ENCODE peak calls at places on chromosomes 6 and 20, in four cellular contexts. S is pancreas, Y is tibial artery, J is uterus. C is an unnamed sample. For H3K27me3 and H3K4me1, the result is how much of the 10 kb centered on the place peaks cover.

GRCh38 chr6:4870821-4871494 is 94.8 kb downstream of the CDYL start:
- DNase-seq in S (no peak), Y (no peak), J (no peak), C (no peak)

GRCh38 chr6:2036084-2037023 is 209.1 kb downstream of the GMDS start:
- DNase-seq in J (no peak), Y (no peak), S (no peak), C (no peak)

GRCh38 chr6:57432919-57433684 is 115.7 kb downstream of the PRIM2 start:
- DNase-seq in S (no peak), J (no peak), Y (no peak), C (no peak)

GRCh38 chr6:14601490-14601889 is 483.9 kb downstream of the CD83 start:
- DNase-seq in S (peak), Y (no peak), J (no peak), C (peak)

GRCh38 chr20:25207960-25208534 is 12.5 kb downstream of the ENTPD6 start:
- DNase-seq in S (no peak), Y (no peak), J (no peak), C (peak)

GRCh38 chr6:23659125-23659524 is 466.9 kb upstream of the NRSN1 start:
- DNase-seq in Y (no peak), S (no peak), J (no peak), C (no peak)

GRCh38 chr6:131173680-131174079 is 38.4 kb downstream of the AKAP7 start:
- DNase-seq in Y (no peak), S (no peak), J (no peak), C (no peak)

GRCh38 chr6:138795809-138796469 is at the start of gene ECT2L:
- DNase-seq in Y (peak), J (peak), S (peak), C (peak)

GRCh38 chr6:43893073-43893472 is 123.1 kb downstream of the VEGFA start:
- DNase-seq in Y (no peak), S (no peak), J (no peak), C (no peak)

GRCh38 chr20:20161611-20162010 is 109.3 kb downstream of the CFAP61 start:
- DNase-seq in J (no peak), Y (no peak), S (no peak), C (no peak)

GRCh38 chr20:38331814-38332213 is 14.5 kb upstream of the LBP start:
- DNase-seq in J (no peak), Y (no peak), S (no peak), C (no peak)

GRCh38 chr20:45419188-45420091 is 3.5 kb downstream of the PIGT start:
- DNase-seq in Y (peak), S (peak), J (peak), C (peak)

GRCh38 chr6:108944058-108944457 is 95.8 kb downstream of the ARMC2 start:
- DNase-seq in J (no peak), S (no peak), Y (no peak), C (no peak)

GRCh38 chr20:18276821-18277220 is 11.5 kb upstream of the ZNF133 start:
- DNase-seq in Y (peak), S (peak), J (peak), C (peak)

GRCh38 chr6:75748743-75749538 is at the start of gene MYO6:
- DNase-seq in Y (peak), S (peak), J (peak), C (peak)

GRCh38 chr6:170424634-170425126 is 118.1 kb downstream of the FAM120B start:
- DNase-seq in J (no peak), S (no peak), Y (no peak), C (no peak)

GRCh38 chr6:21526974-21527373 is 66.6 kb upstream of the SOX4 start:
- DNase-seq in S (no peak), J (no peak), Y (no peak), C (no peak)

GRCh38 chr6:153595903-153596302 is 443.1 kb upstream of the OPRM1 start:
- DNase-seq in J (no peak), Y (no peak), S (no peak), C (no peak)

GRCh38 chr6:145453376-145453775 is 281.9 kb downstream of the EPM2A start:
- DNase-seq in J (no peak), S (no peak), Y (no peak), C (no peak)

GRCh38 chr6:43282060-43282459 is 16.0 kb upstream of the SLC22A7 start:
- DNase-seq in S (no peak), J (no peak), Y (no peak), C (no peak)

GRCh38 chr6:72841195-72841594 is 219.3 kb downstream of the KCNQ5 start:
- DNase-seq in Y (no peak), J (no peak), S (no peak), C (no peak)

GRCh38 chr6:47455533-47456209 is 21.9 kb upstream of the CD2AP start:
- DNase-seq in J (no peak), S (peak), Y (no peak), C (peak)

GRCh38 chr20:32582659-32583580 is 2.2 kb downstream of the NOL4L start:
- DNase-seq in J (peak), Y (no peak), S (no peak), C (no peak)
- H3K27me3 ChIP-seq in J (under half), Y (under half), S (under half), C (half or more)

GRCh38 chr20:47545499-47545898 is 43.8 kb downstream of the NCOA3 start:
- DNase-seq in J (no peak), S (no peak), Y (no peak), C (no peak)
- H3K4me1 ChIP-seq in J (under half), S (under half), Y (under half), C (half or more)

GRCh38 chr20:2302369-2302768 is 6.6 kb downstream of the TGM3 start:
- DNase-seq in J (no peak), S (no peak), Y (no peak), C (no peak)
- TF ChIP-seq CTCF in J (no peak), S (no peak), Y (no peak), C (no peak)

DNA sequence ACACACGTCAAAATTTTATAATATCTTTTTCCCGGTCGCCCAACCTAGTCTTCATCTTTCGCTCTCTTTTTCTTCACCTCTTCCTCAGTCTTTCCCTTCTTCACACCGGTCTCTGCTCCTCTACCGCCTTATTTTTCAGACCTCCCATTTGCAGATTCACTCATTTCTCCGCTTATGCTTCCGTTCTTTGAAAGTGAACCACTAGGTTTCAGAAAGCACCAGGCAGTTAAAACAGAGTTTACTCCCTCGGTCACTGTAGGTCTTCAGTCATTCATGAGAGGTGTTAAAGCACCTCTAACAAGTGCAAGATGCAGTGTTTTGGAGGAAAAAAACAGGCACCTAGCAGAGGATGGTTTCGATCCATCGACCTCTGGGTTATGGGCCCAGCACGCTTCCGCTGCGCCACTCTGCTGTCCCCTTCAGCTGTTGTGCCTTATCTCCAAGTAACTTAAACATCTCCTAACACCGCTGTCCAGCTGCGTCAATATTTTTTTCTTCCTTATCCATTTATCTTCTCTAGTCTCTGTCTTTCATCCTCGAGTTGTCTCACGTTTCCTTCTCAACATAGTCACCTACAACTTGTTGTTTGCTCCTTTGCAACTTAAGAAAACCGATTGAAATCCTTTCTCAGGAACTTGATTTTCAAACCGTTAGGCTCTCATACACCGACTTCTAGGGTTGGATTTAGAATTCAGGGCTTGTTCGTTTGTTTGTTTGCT is 119.7 kb upstream of the ZNF184 start:
- DNase-seq in J (no peak), S (no peak), Y (no peak), C (no peak)
- H3K27me3 ChIP-seq in J (half or more), S (under half), Y (under half), C (under half)

DNA sequence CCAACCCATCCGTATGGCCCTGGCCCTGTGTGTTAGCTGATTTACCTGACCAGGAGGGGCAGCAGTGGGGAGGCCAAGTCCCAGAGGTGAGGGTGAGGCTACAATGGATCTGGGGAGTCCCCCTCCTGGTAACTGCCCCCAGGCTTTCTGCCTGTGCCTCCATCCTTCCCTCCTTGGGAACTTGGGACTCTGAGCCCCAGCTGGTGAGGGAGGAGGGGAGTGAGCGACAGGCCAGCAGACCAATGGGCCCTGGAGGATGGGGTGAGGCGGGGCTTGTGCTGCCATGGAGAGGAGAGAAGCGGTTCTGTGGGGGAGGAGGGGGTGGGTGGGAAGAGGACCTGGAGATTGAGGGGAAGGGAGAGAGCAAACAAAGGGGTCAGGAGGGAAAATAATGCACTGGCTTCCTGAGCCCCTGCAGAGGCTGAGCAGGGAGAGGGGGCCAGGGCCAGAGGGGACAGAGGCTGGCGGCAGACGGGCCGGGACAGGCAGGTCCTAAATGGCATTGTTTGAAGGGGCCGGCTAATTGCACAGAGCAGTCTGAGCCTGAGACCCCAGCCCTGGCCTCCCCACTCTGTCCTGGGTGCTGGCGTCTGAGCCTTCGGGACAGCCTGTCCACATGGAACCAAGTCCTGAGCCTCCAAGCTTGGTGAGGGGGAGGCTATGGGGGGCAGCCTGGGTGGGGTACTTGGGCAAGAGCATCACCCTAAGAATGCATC is 17.5 kb downstream of the DNMT3B start:
- DNase-seq in S (no peak), J (no peak), Y (no peak), C (no peak)
- H3K4me1 ChIP-seq in S (under half), J (under half), Y (under half), C (under half)

DNA sequence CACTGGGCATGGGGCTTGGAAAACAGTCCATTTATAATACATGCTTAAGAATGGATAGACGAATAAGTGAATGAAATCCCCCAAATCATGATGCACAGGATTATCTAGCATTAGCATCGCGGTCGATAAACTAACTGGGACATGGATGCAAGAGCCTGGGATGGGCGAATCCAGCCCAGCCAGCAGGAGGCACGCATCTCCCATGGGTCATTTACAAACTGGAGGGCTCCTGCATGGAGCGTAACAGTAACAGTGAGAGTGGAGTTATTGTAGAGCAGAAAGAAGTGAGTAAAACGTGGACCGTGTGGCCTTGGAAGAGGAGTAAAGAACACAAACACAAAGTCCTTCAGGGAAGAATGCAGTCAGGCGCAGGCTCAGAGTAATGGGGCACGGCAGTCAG is 136.5 kb downstream of the AGPAT4 start:
- DNase-seq in J (no peak), S (no peak), Y (no peak), C (no peak)
- TF ChIP-seq CTCF in J (no peak), S (no peak), Y (no peak), C (no peak)

DNA sequence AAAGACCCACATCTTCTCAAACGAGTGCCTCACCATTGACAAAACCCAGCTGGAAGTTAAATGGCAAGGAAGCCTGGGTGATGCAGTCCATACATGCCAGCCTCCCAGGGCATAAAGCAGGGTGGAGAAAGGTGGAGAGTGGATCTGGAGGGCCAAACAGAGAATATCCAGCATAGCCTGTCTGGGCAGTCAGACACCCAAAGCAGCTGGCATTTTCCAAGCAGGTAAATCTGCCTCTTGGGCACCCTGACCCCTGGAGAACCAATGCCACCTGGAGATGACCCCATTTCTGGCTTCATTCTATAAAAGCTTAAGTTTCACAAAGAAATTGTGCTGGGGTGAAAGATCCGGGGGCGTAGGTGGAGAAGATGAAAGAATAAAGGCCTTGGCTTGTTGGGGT is 5.1 kb upstream of the SRPK1 start:
- DNase-seq in S (no peak), Y (no peak), J (no peak), C (no peak)
- H3K27me3 ChIP-seq in S (under half), Y (under half), J (under half), C (under half)